ENCODE peak calls at places on chromosomes 7 and 10, in seven cellular contexts. V is IMR-90, H is K562, A is A549, I is HepG2, C is H1, Y is GM12878. Q is an unnamed sample.
A peak's percentile ranks its signal among the peaks of the same experiment; 100 is the strongest.

GRCh38 chr7:101728888-101729883 is 88.2 kb upstream of the CUX1 start:
- DNase-seq in H (peak; percentile 91), I (peak; percentile 80), V (peak; percentile 97), C (no peak), Y (no peak), A (no peak), Q (peak; percentile 93)

GRCh38 chr10:133527779-133528271 is 662 bp downstream of the CYP2E1 start:
- DNase-seq in C (no peak), I (no peak), A (no peak), H (no peak), Y (no peak), V (no peak), Q (no peak)

GRCh38 chr10:69344591-69345244 is 66.4 kb downstream of the HK1 start:
- DNase-seq in Y (peak; percentile 28), H (peak; percentile 56), V (no peak), A (no peak), I (no peak), C (no peak), Q (no peak)

GRCh38 chr7:47905071-47905920 is 43.0 kb downstream of the PKD1L1 start:
- DNase-seq in H (no peak), Y (no peak), V (no peak), A (no peak), I (no peak), C (no peak), Q (no peak)

GRCh38 chr10:111338035-111338434 is 261.2 kb downstream of the ADRA2A start:
- DNase-seq in I (no peak), V (no peak), A (no peak), C (no peak), Y (no peak), H (no peak), Q (no peak)

GRCh38 chr7:3722396-3722846 is 421.4 kb downstream of the SDK1 start:
- DNase-seq in V (peak; percentile 2), A (peak; percentile 11), Y (no peak), C (peak; percentile 81), H (peak; percentile 11), I (peak; percentile 17), Q (peak; percentile 27)

GRCh38 chr7:127578036-127578684 is 7.2 kb downstream of the GCC1 start:
- DNase-seq in H (peak; percentile 20), A (no peak), I (peak; percentile 20), C (no peak), V (peak; percentile 80), Y (no peak), Q (no peak)

GRCh38 chr10:16562891-16563290 is 41.2 kb upstream of the C1QL3 start:
- DNase-seq in A (no peak), Y (no peak), C (no peak), H (no peak), I (no peak), V (no peak), Q (no peak)

GRCh38 chr10:15182541-15183207 is 14.2 kb upstream of the NMT2 start:
- DNase-seq in H (no peak), Y (no peak), A (no peak), C (no peak), V (peak; percentile 58), I (no peak), Q (no peak)

GRCh38 chr10:69389827-69390490 is 26.8 kb downstream of the TACR2 start:
- DNase-seq in H (peak; percentile 74), I (no peak), V (peak; percentile 26), Y (no peak), C (peak; percentile 63), A (peak; percentile 62), Q (no peak)

GRCh38 chr10:26860026-26860541 is 674 bp downstream of the ABI1 start:
- DNase-seq in C (peak; percentile 62), Y (no peak), H (peak; percentile 80), A (peak; percentile 33), I (peak; percentile 30), V (peak; percentile 65), Q (no peak)

GRCh38 chr7:4416436-4417092 is 265.5 kb upstream of the FOXK1 start:
- DNase-seq in I (no peak), C (no peak), Y (no peak), H (peak; percentile 38), A (no peak), V (no peak), Q (no peak)

GRCh38 chr10:70809011-70809611 is 6.6 kb upstream of the SGPL1 start:
- DNase-seq in C (no peak), V (no peak), H (no peak), Y (no peak), A (no peak), I (peak; percentile 17), Q (no peak)
- TF ChIP-seq CEBPB in C (no peak), V (no peak), H (no peak), Y (no peak), A (no peak), I (no peak), Q (no peak)

GRCh38 chr10:119030421-119031250 is 1.1 kb downstream of the NANOS1 start:
- DNase-seq in H (peak; percentile 74), A (no peak), Y (peak; percentile 62), V (peak; percentile 47), I (peak; percentile 52), C (peak; percentile 79), Q (peak; percentile 64)

GRCh38 chr10:119029613-119030420 is at the start of gene NANOS1:
- DNase-seq in Y (no peak), A (peak; percentile 37), I (no peak), V (peak; percentile 21), H (no peak), C (peak; percentile 80), Q (no peak)

GRCh38 chr10:119031496-119032059 is 2.1 kb downstream of the NANOS1 start:
- DNase-seq in A (no peak), I (no peak), V (peak; percentile 43), Y (no peak), C (peak; percentile 46), H (no peak), Q (no peak)

GRCh38 chr10:119026301-119027110 is 3.0 kb upstream of the NANOS1 start:
- DNase-seq in H (no peak), V (no peak), I (no peak), A (no peak), Y (no peak), C (peak; percentile 31), Q (no peak)

DNA sequence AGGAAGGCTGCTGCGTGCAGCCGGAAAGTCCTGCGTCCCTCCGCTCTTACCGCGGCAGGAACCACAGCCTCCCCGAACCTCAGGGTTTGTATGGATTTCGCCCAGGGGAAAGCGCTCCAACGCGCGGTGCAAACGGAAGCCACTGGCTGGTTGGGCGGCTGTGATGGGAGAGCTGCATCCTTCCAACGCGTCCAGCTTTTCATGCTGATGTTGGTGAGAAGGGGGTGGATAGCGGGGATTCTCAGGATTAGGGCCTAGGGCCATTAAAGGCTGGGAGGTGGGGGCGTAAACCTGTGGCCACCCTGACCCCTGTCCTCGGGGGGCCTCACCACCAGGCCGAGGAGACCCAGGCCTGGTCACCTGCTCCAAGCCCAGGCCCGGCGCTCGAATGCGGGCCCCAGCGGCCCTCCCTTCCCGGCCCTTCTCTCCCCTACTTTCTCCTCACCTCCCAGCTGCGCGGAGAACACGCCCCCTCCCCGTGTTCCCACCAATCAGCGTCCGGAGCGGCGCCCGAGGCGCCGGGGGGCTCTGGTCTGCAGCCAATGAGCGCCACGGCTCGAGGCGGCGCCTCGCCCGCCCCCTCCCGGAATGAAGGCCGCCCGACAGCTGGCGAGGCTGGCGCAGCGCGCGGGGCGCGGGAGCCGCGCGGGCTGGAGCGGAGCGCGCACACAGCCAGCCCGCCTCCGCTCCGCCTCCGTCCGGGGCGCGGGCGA is 458 bp upstream of the NANOS1 start:
- DNase-seq in H (peak; percentile 89), I (peak; percentile 84), A (peak; percentile 91), Y (peak; percentile 35), C (peak; percentile 95), V (peak; percentile 81), Q (peak; percentile 85)
- TF ChIP-seq CEBPB in H (no peak), I (no peak), A (no peak), Y (no peak), C (no peak), V (no peak), Q (no peak)

DNA sequence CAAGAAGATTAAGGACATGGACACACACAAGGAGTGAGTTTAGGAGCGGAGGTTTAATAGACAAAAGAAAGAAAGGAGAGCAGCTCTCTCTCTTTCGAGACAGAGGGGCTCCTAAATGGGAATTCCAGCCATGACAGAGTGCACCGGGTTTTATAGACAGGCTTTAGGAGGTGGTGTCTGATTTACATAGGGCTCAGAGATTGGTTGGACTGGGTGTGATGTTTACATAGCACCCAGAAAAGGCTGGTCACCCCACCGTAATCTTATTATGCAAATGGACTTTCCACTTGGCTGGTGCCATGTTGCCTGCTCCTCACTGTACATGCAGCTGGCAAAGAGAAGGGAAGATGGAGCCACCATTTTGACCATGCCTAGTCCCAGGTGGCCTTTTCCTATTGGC is 28.4 kb upstream of the MRC1 start:
- DNase-seq in V (no peak), A (no peak), H (peak; percentile 51), I (no peak), C (no peak), Y (no peak), Q (no peak)
- TF ChIP-seq CEBPB in V (no peak), A (no peak), H (no peak), I (no peak), C (no peak), Y (no peak), Q (no peak)

GRCh38 chr10:112946649-112947048 is 3.4 kb upstream of the TCF7L2 start:
- DNase-seq in I (no peak), H (no peak), Y (no peak), V (no peak), A (no peak), C (no peak), Q (no peak)
- TF ChIP-seq CEBPB in I (no peak), H (no peak), Y (no peak), V (no peak), A (no peak), C (no peak), Q (no peak)

Q was measured in HCT116.